ENCODE peak calls at places on chromosomes 11 and 22, in seven cellular contexts. E is K562, W is thoracic aorta, I is colonic mucosa, F is endodermal cell, D is suprapubic skin, A is left ventricle myocardium inferior. L is an unnamed sample.
A peak's percentile ranks its signal among the peaks of the same experiment; 100 is the strongest.

GRCh38 chr11:102560555-102561011 is 30.0 kb upstream of the MMP7 start:
- DNase-seq in D (no peak), A (no peak), E (no peak), W (no peak), F (no peak), I (no peak), L (no peak)

GRCh38 chr11:40132881-40133280 is 1326.6 kb downstream of the LRRC4C start:
- DNase-seq in F (no peak), I (no peak), E (no peak), D (no peak), W (no peak), A (no peak), L (no peak)

GRCh38 chr11:17748044-17748443 is 13.5 kb downstream of the KCNC1 start:
- DNase-seq in W (no peak), F (no peak), A (no peak), D (no peak), E (no peak), I (no peak), L (no peak)

GRCh38 chr11:45390407-45390806 is 104.3 kb upstream of the SYT13 start:
- DNase-seq in W (no peak), A (no peak), E (no peak), D (no peak), F (no peak), I (no peak), L (peak; percentile 73)

GRCh38 chr22:45296628-45297297 is 12.0 kb downstream of the UPK3A start:
- DNase-seq in W (no peak), D (no peak), E (no peak), I (no peak), A (no peak), F (no peak), L (no peak)

GRCh38 chr22:20141186-20142077 is 9.4 kb downstream of the CCDC188 start:
- DNase-seq in A (no peak), W (no peak), F (no peak), E (no peak), I (no peak), D (no peak), L (no peak)

GRCh38 chr22:18970180-18970947 is 34.3 kb upstream of the PRODH start:
- DNase-seq in I (no peak), D (no peak), F (peak; percentile 87), W (no peak), E (no peak), A (no peak), L (peak; percentile 73)

GRCh38 chr22:27583930-27584329 is 217.6 kb downstream of the MN1 start:
- DNase-seq in E (no peak), W (no peak), F (no peak), A (no peak), D (no peak), I (no peak), L (no peak)

GRCh38 chr22:44280665-44281188 is 32.0 kb downstream of the SHISAL1 start:
- DNase-seq in E (no peak), F (no peak), A (no peak), W (no peak), D (no peak), I (no peak), L (no peak)

GRCh38 chr22:46073683-46074504 is 76.4 kb upstream of the PPARA start:
- DNase-seq in I (no peak), F (no peak), E (no peak), D (peak; percentile 83), W (no peak), A (peak; percentile 44), L (peak; percentile 63)

GRCh38 chr22:26002456-26002855 is 166.8 kb upstream of the SEZ6L start:
- DNase-seq in W (no peak), A (no peak), D (no peak), F (no peak), E (no peak), I (no peak), L (no peak)

GRCh38 chr11:30788849-30789248 is 202.7 kb upstream of the MPPED2 start:
- DNase-seq in E (no peak), W (no peak), F (no peak), A (no peak), I (no peak), D (no peak), L (no peak)

GRCh38 chr22:32333141-32333768 is 24.4 kb upstream of the RFPL3 start:
- DNase-seq in A (no peak), W (no peak), F (peak; percentile 26), D (no peak), I (no peak), E (no peak), L (no peak)

GRCh38 chr11:45654242-45654641 is 11.2 kb downstream of the CHST1 start:
- DNase-seq in F (peak; percentile 45), D (peak; percentile 45), A (no peak), W (no peak), I (peak; percentile 15), E (no peak), L (no peak)

GRCh38 chr22:40975346-40975745 is 24.2 kb downstream of the RBX1 start:
- DNase-seq in I (no peak), E (no peak), A (no peak), F (no peak), W (no peak), D (no peak), L (no peak)

GRCh38 chr11:33160147-33160546 is 1.1 kb downstream of the CSTF3 start:
- DNase-seq in D (no peak), F (no peak), W (no peak), I (no peak), A (no peak), E (no peak), L (no peak)

GRCh38 chr11:113867843-113868503 is 7.4 kb downstream of the USP28 start:
- DNase-seq in I (no peak), E (no peak), A (no peak), W (no peak), F (no peak), D (no peak), L (no peak)

DNA sequence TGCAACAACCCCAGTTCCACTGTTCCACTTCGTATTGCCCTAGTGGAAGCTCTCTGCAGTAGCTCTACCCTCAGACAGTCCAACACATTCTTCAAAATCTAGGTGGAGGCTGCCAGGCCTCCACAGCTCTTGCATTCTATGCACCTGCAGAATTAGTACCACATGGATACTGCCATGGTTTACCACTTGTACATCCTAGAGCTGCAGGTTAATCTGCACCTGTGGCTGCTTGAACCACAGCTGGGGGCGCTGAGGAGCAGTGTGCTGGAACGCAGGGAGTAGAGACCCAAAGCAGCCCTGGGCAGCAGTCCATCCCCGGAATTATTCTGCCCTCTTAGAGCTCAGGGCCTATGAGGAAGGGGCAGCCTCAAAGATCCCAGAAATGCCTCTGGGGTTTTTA is 4.3 kb upstream of the CTSC start:
- DNase-seq in D (no peak), F (peak; percentile 81), I (no peak), A (no peak), W (no peak), E (peak; percentile 40), L (no peak)
- TF ChIP-seq CTCF in D (no peak), F (peak; percentile 77), I (no peak), A (no peak), W (no peak), E (peak; percentile 64), L (no peak)

GRCh38 chr22:22026157-22026831 is 43.7 kb upstream of the TOP3B start:
- DNase-seq in E (no peak), I (no peak), D (no peak), A (no peak), F (no peak), W (no peak), L (no peak)

GRCh38 chr22:22025320-22026156 is 43.0 kb upstream of the TOP3B start:
- DNase-seq in I (no peak), E (peak; percentile 58), F (no peak), A (no peak), W (no peak), D (no peak), L (no peak)

GRCh38 chr22:22030493-22031182 is 48.1 kb upstream of the TOP3B start:
- DNase-seq in W (no peak), E (peak; percentile 90), F (peak; percentile 86), A (peak; percentile 20), D (no peak), I (no peak), L (no peak)

GRCh38 chr22:22031183-22031560 is 48.6 kb upstream of the TOP3B start:
- DNase-seq in W (no peak), A (no peak), I (no peak), E (no peak), F (no peak), D (no peak), L (no peak)

DNA sequence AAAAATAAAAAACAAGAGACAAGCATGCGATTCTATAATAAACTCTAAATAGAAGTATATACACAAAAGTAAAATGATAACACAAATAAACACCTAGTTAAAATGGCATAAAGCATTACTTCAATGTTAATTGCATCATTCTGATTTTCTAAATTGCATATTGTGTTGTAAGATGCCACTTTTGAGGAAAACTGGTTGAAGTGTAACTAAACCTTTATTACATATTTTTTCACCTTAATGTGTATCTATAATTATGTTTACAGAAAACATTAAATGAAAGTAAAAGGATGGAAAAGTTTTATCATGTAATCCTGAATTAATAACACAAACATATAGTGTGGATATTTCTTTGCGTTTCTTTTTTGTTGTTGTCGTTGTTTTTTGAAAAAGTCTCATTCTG is 45.4 kb upstream of the TOP3B start:
- DNase-seq in F (no peak), E (no peak), D (no peak), A (no peak), I (no peak), W (no peak), L (no peak)
- H3K4me1 ChIP-seq in F (no peaks in the 10 kb centered on the region), E (peaks cover 13% of the 10 kb centered on the region), D (no peaks in the 10 kb centered on the region), A (no peaks in the 10 kb centered on the region), I (no peaks in the 10 kb centered on the region), W (peaks cover 7% of the 10 kb centered on the region), L (no peaks in the 10 kb centered on the region)

GRCh38 chr11:35998651-35999050 is 54.8 kb downstream of the LDLRAD3 start:
- DNase-seq in W (no peak), I (no peak), A (no peak), D (no peak), E (no peak), F (no peak), L (no peak)

GRCh38 chr11:36006556-36006955 is 62.7 kb downstream of the LDLRAD3 start:
- DNase-seq in D (no peak), F (no peak), W (no peak), I (no peak), E (no peak), A (no peak), L (no peak)

GRCh38 chr11:36002196-36002595 is 58.3 kb downstream of the LDLRAD3 start:
- DNase-seq in D (no peak), I (no peak), A (no peak), E (no peak), W (no peak), F (no peak), L (no peak)

GRCh38 chr11:36000616-36001190 is 56.8 kb downstream of the LDLRAD3 start:
- DNase-seq in I (no peak), W (no peak), E (no peak), A (no peak), D (no peak), F (no peak), L (no peak)

DNA sequence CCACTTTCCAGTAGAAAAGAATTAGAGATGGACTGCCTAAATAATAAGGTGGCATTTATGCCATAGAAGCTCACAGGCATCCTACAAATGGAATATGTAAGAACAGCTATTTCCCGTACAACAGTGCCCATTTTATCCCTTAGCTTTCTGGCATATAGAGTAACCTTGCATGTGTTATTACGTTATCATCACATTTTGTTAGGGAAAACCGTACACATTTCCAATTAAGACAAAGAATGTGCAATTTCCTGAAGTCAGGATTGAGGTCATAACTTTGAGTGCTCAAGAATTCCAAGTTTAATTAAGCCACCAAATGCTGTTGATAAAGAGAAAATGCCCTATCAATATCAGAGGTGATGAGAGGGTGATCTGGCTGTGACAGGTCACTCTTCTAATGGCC is 58.9 kb downstream of the LDLRAD3 start:
- DNase-seq in A (no peak), F (no peak), E (no peak), W (no peak), D (no peak), I (no peak), L (no peak)
- TF ChIP-seq CTCF in A (no peak), F (no peak), E (no peak), W (no peak), D (no peak), I (no peak), L (no peak)

GRCh38 chr11:108559904-108560303 is 33.7 kb downstream of the EXPH5 start:
- DNase-seq in F (no peak), A (no peak), D (no peak), E (no peak), W (no peak), I (no peak), L (no peak)
- H3K4me1 ChIP-seq in F (no peaks in the 10 kb centered on the region), A (no peaks in the 10 kb centered on the region), D (peaks cover 43% of the 10 kb centered on the region), E (peaks cover 12% of the 10 kb centered on the region), W (peaks cover 10% of the 10 kb centered on the region), I (no peaks in the 10 kb centered on the region), L (peaks cover under 1% of the 10 kb centered on the region)

L was measured in right lobe of liver.